ENCODE peak calls at places on chromosomes 16 and 17, in eight cellular contexts. Z is heart left ventricle, O is tibial nerve, H is K562, J is lower leg skin, K is astrocyte of the cerebellum, P is AG04450, S is left ventricle myocardium inferior. G is an unnamed sample.

GRCh38 chr17:56545056-56545455 is 48.4 kb upstream of the NOG start:
- DNase-seq in Z (no peak), O (no peak), H (no peak), J (no peak), K (no peak), P (no peak), S (no peak), G (no peak)

GRCh38 chr17:71638668-71639067 is 482.2 kb upstream of the SOX9 start:
- DNase-seq in Z (no peak), O (no peak), H (no peak), J (no peak), K (no peak), P (no peak), S (no peak), G (no peak)

GRCh38 chr16:50836121-50836541 is 94.2 kb downstream of the CYLD start:
- DNase-seq in Z (no peak), O (no peak), H (no peak), J (peak), K (no peak), P (no peak), S (no peak), G (no peak)

GRCh38 chr16:3131755-3132377 is 3.0 kb upstream of the ZNF213 start:
- DNase-seq in Z (no peak), O (no peak), H (peak), J (no peak), K (no peak), P (no peak), S (no peak), G (no peak)

GRCh38 chr17:29710891-29711418 is 88.2 kb upstream of the CORO6 start:
- DNase-seq in Z (no peak), O (no peak), H (peak), J (no peak), K (no peak), P (no peak), S (no peak), G (no peak)

GRCh38 chr16:11833951-11834695 is 17.2 kb downstream of the RSL1D1 start:
- DNase-seq in Z (no peak), O (no peak), H (no peak), J (no peak), K (no peak), P (peak), S (no peak), G (no peak)

GRCh38 chr17:77779711-77780539 is 178.6 kb upstream of the TNRC6C start:
- DNase-seq in Z (peak), O (no peak), H (no peak), J (no peak), K (no peak), P (no peak), S (peak), G (no peak)

GRCh38 chr16:19804538-19805323 is 79.9 kb downstream of the GPRC5B start:
- DNase-seq in Z (peak), O (peak), H (no peak), J (peak), K (no peak), P (no peak), S (peak), G (no peak)

GRCh38 chr16:73572135-73572534 is 524.2 kb upstream of the ZFHX3 start:
- DNase-seq in Z (peak), O (no peak), H (no peak), J (no peak), K (no peak), P (no peak), S (peak), G (no peak)

GRCh38 chr16:11473728-11474127 is 113.0 kb downstream of the LITAF start:
- DNase-seq in Z (no peak), O (no peak), H (no peak), J (no peak), K (no peak), P (no peak), S (no peak), G (no peak)

GRCh38 chr17:15918661-15919259 is 26.2 kb upstream of the ADORA2B start:
- DNase-seq in Z (peak), O (no peak), H (no peak), J (peak), K (no peak), P (no peak), S (peak), G (no peak)

GRCh38 chr17:76196675-76197074 is 43.6 kb downstream of the RNF157 start:
- DNase-seq in Z (peak), O (peak), H (no peak), J (peak), K (no peak), P (no peak), S (peak), G (no peak)

GRCh38 chr17:57643062-57643461 is 102.0 kb downstream of the CCDC182 start:
- DNase-seq in Z (no peak), O (no peak), H (no peak), J (no peak), K (no peak), P (no peak), S (no peak), G (no peak)
- TF ChIP-seq CTCF in Z (no peak), O (no peak), H (no peak), J (no peak), K (no peak), P (no peak), S (no peak), G (no peak)

GRCh38 chr17:32471652-32472051 is 15.1 kb upstream of the CDK5R1 start:
- DNase-seq in Z (no peak), O (no peak), H (no peak), J (no peak), K (no peak), P (no peak), S (no peak), G (no peak)
- TF ChIP-seq CTCF in Z (no peak), O (no peak), H (no peak), J (no peak), K (no peak), P (no peak), S (no peak), G (no peak)

DNA sequence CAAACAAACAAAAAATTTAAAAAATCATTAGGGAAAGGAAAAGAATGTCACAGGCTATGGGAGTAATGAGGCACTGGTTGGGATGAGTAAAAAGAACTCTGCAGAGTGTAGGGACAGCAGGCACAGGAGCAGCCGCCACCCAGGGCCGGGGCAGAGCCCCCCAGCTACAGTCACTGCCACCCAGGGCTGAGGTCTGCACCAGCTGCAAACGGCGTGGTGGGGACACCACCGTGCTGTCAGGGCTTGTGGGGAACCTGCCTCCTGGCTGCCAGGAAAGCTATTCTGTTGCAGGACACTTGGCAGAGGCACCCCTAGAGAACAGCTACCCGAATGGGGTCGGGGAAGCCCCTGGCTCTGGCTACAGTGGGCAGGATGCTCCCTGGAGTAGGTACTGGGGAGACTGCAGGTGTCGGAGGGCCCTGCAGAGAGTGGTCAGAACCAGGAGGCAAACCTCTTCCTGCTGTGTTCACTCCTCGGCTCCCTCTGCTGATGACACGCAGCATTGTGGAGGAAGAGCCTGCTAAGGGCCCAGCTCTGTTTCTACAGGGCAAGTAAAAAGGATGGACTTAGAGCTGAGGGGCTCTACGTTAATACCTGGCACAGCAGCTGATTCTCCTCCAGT is 32.3 kb upstream of the CAPN15 start:
- DNase-seq in Z (no peak), O (peak), H (peak), J (no peak), K (no peak), P (peak), S (no peak), G (no peak)
- TF ChIP-seq CTCF in Z (no peak), O (no peak), H (peak), J (no peak), K (peak), P (peak), S (peak), G (no peak)

DNA sequence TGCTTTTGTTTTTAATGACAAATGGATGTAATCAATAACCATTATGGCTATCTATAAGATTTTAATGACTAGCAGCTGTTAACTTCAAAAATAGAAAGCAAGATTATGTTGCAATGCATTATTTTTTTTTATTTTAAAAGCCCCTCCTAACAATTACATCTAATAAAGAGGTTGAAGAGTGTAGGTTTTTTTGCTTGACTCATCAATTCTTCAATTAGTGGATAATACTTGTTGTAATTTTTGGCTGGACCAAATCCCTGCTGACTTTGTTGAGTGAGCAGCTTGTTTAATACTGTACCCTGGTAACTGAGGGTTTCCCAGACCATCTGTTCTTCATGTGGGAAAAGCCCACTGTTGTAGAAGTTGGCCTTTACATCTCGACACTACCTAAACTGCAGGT is 24.2 kb downstream of the KRT25 start:
- DNase-seq in Z (no peak), O (no peak), H (no peak), J (no peak), K (no peak), P (no peak), S (no peak), G (no peak)
- TF ChIP-seq CTCF in Z (no peak), O (no peak), H (no peak), J (no peak), K (no peak), P (no peak), S (no peak), G (no peak)

GRCh38 chr16:9610727-9611126 is 519.3 kb downstream of the HAPSTR1 start:
- DNase-seq in Z (no peak), O (no peak), H (no peak), J (no peak), K (no peak), P (no peak), S (no peak), G (no peak)
- TF ChIP-seq CTCF in Z (no peak), O (no peak), H (no peak), J (no peak), K (no peak), P (no peak), S (no peak), G (no peak)

DNA sequence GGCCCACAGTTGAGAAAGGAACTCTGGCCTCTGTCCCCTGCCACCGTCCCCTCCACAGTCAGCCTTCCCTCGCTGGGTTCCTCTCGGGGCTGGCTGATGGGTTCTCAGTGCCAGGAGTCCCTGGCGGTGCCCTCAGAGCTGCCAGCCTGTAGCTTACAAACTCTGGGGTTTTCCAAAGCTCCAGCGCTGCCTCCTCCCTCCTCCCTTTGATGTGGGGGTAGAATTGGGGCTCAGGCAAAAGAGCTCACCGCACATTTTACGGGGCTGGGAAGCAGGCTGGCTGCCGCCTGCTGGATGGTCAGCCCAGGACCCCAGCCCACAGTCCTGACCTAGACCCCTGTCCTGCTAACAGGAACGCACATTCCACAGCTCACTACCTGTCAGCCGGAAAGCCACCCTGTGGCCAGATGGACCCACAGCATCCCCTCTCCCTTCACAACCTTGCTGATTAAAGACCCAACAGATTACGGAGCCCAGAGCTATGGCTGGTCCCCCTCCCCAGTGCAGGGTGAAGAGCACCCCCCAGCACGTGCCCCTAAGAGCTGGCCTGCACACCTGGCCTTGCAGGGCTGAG is 6.0 kb downstream of the VASN start:
- DNase-seq in Z (no peak), O (no peak), H (no peak), J (no peak), K (no peak), P (no peak), S (no peak), G (no peak)
- TF ChIP-seq CTCF in Z (no peak), O (no peak), H (no peak), J (no peak), K (peak), P (no peak), S (no peak), G (no peak)

GRCh38 chr16:46689492-46690280 is at the start of gene ORC6:
- DNase-seq in Z (peak), O (peak), H (peak), J (peak), K (peak), P (peak), S (peak), G (peak)
- TF ChIP-seq CTCF in Z (peak), O (no peak), H (peak), J (no peak), K (peak), P (peak), S (no peak), G (no peak)

GRCh38 chr16:80191928-80192327 is 348.9 kb upstream of the DYNLRB2 start:
- DNase-seq in Z (no peak), O (no peak), H (no peak), J (no peak), K (no peak), P (no peak), S (no peak), G (no peak)

GRCh38 chr16:80189481-80190163 is 351.2 kb upstream of the DYNLRB2 start:
- DNase-seq in Z (no peak), O (no peak), H (no peak), J (no peak), K (no peak), P (no peak), S (no peak), G (no peak)
- TF ChIP-seq CTCF in Z (no peak), O (no peak), H (no peak), J (no peak), K (no peak), P (no peak), S (no peak), G (no peak)

GRCh38 chr16:85449195-85449884 is 163.8 kb upstream of the GSE1 start:
- DNase-seq in Z (no peak), O (no peak), H (no peak), J (no peak), K (no peak), P (no peak), S (no peak), G (no peak)
- TF ChIP-seq CTCF in Z (no peak), O (no peak), H (no peak), J (no peak), K (no peak), P (no peak), S (no peak), G (no peak)

GRCh38 chr17:32523827-32524552 is 37.2 kb downstream of the CDK5R1 start:
- DNase-seq in Z (no peak), O (no peak), H (no peak), J (no peak), K (no peak), P (no peak), S (no peak), G (no peak)
- TF ChIP-seq CTCF in Z (no peak), O (no peak), H (no peak), J (no peak), K (no peak), P (no peak), S (no peak), G (no peak)